ENCODE peak calls at places on chromosome 5, in nine cellular contexts. K, L, B, G, I, Y, X, P and F are unnamed samples.

GRCh38 chr5:96017951-96018350 is 56.3 kb upstream of the ELL2 start:
- DNase-seq in P (no peak), I (peak; percentile 86), L (no peak), Y (no peak), B (no peak), G (no peak), X (no peak), K (peak; percentile 76), F (no peak)

GRCh38 chr5:15013654-15014463 is 142.3 kb upstream of the ANKH start:
- DNase-seq in G (peak; percentile 76), K (peak; percentile 46), L (peak; percentile 95), X (no peak), B (peak; percentile 28), P (peak; percentile 66), Y (no peak), I (peak; percentile 81), F (peak; percentile 54)

GRCh38 chr5:143446535-143447226 is 43.2 kb upstream of the NR3C1 start:
- DNase-seq in L (no peak), I (no peak), G (no peak), B (peak; percentile 25), K (no peak), P (no peak), Y (no peak), X (no peak), F (no peak)

GRCh38 chr5:146606838-146607237 is 90.8 kb upstream of the GPR151 start:
- DNase-seq in G (no peak), X (no peak), B (no peak), I (no peak), K (no peak), Y (no peak), L (no peak), P (no peak), F (no peak)

GRCh38 chr5:2169862-2170820 is 287.4 kb upstream of the IRX4 start:
- DNase-seq in L (no peak), K (no peak), Y (peak; percentile 68), P (no peak), I (no peak), X (no peak), B (no peak), G (no peak), F (no peak)

GRCh38 chr5:102753889-102754498 is 1.1 kb upstream of the PAM start:
- DNase-seq in X (no peak), L (no peak), K (no peak), B (no peak), P (no peak), I (no peak), Y (no peak), G (no peak), F (no peak)

GRCh38 chr5:138543730-138544104 is 681 bp upstream of the ETF1 start:
- DNase-seq in Y (no peak), I (no peak), G (no peak), P (no peak), B (no peak), L (no peak), K (no peak), X (no peak), F (no peak)

GRCh38 chr5:135534609-135535419 is 950 bp downstream of the NEUROG1 start:
- DNase-seq in L (no peak), K (no peak), Y (no peak), X (no peak), P (no peak), I (peak; percentile 31), G (no peak), B (no peak), F (no peak)

GRCh38 chr5:16869821-16870796 is 66.0 kb downstream of the MYO10 start:
- DNase-seq in P (no peak), I (peak; percentile 46), K (no peak), G (peak; percentile 20), B (no peak), X (no peak), Y (no peak), L (no peak), F (no peak)

GRCh38 chr5:75993638-75994037 is 89.5 kb upstream of the SV2C start:
- DNase-seq in Y (no peak), I (no peak), P (no peak), K (no peak), B (no peak), X (no peak), G (no peak), L (no peak), F (no peak)

GRCh38 chr5:14793851-14794250 is 77.7 kb downstream of the ANKH start:
- DNase-seq in Y (no peak), G (no peak), I (no peak), B (no peak), L (no peak), P (no peak), X (no peak), K (no peak), F (no peak)

GRCh38 chr5:102921341-102922047 is 166.4 kb downstream of the PAM start:
- DNase-seq in G (no peak), B (no peak), P (no peak), L (no peak), I (peak; percentile 64), Y (no peak), X (no peak), K (no peak), F (no peak)

GRCh38 chr5:18236386-18236785 is 602.1 kb downstream of the TAF11L14 start:
- DNase-seq in P (no peak), I (no peak), Y (no peak), K (no peak), L (no peak), X (no peak), G (no peak), B (no peak), F (no peak)

GRCh38 chr5:14186132-14186830 is 43.1 kb downstream of the TRIO start:
- DNase-seq in G (no peak), Y (no peak), B (no peak), X (no peak), K (no peak), L (no peak), P (no peak), I (peak; percentile 68), F (no peak)

GRCh38 chr5:135182675-135183074 is 148.6 kb upstream of the PITX1 start:
- DNase-seq in X (no peak), Y (no peak), B (no peak), K (no peak), G (no peak), I (no peak), P (no peak), L (no peak), F (no peak)